ENCODE peak calls at places on chromosome 4, in seven cellular contexts. R is GM12892, K is SK-N-SH, U is GM12878, Y is HepG2, B is H1, X is K562. T is an unnamed sample.

GRCh38 chr4:151376540-151376939 is 32.4 kb upstream of the FHIP1A start:
- DNase-seq in R (no peak), U (no peak), B (no peak), Y (no peak), X (no peak), K (no peak), T (no peak)

GRCh38 chr4:141636077-141636770 is at the start of gene IL15:
- DNase-seq in U (no peak), R (peak; percentile 74), Y (peak; percentile 16), X (peak; percentile 4), B (peak; percentile 79), K (peak; percentile 70), T (peak; percentile 63)

GRCh38 chr4:2363056-2363719 is 55.3 kb downstream of the ZFYVE28 start:
- DNase-seq in R (no peak), K (no peak), U (no peak), X (peak; percentile 20), B (no peak), Y (peak; percentile 36), T (no peak)

GRCh38 chr4:138202686-138203085 is 39.5 kb downstream of the SLC7A11 start:
- DNase-seq in Y (no peak), X (no peak), K (no peak), R (no peak), U (no peak), B (no peak), T (no peak)

GRCh38 chr4:125306112-125306511 is 8.6 kb upstream of the FAT4 start:
- DNase-seq in R (no peak), B (no peak), X (no peak), U (no peak), Y (no peak), K (no peak), T (no peak)

GRCh38 chr4:122764071-122764807 is 31.7 kb downstream of the BBS12 start:
- DNase-seq in U (no peak), B (no peak), R (no peak), X (no peak), K (no peak), Y (no peak), T (no peak)

GRCh38 chr4:161208564-161208963 is 955.2 kb downstream of the FSTL5 start:
- DNase-seq in X (no peak), U (no peak), R (no peak), Y (no peak), B (no peak), K (peak; percentile 18), T (no peak)

GRCh38 chr4:20252656-20253271 is 1.1 kb downstream of the SLIT2 start:
- DNase-seq in Y (no peak), K (peak; percentile 55), X (no peak), B (peak; percentile 66), R (no peak), U (no peak), T (peak; percentile 8)

GRCh38 chr4:46648088-46648744 is 258.3 kb upstream of the GABRA2 start:
- DNase-seq in U (no peak), X (peak; percentile 18), Y (peak; percentile 37), B (peak; percentile 51), K (peak; percentile 26), R (no peak), T (peak; percentile 1)

GRCh38 chr4:73341454-73341853 is 62.6 kb upstream of the ALB start:
- DNase-seq in U (peak; percentile 16), R (peak; percentile 2), Y (peak; percentile 85), B (peak; percentile 53), K (peak; percentile 11), X (peak; percentile 67), T (peak; percentile 5)

GRCh38 chr4:874971-875817 is 49.3 kb upstream of the CPLX1 start:
- DNase-seq in U (no peak), Y (peak; percentile 72), K (no peak), R (no peak), X (no peak), B (no peak), T (no peak)

GRCh38 chr4:108619372-108620100 is 840 bp upstream of the RPL34 start:
- DNase-seq in Y (no peak), U (no peak), K (no peak), X (peak; percentile 68), B (no peak), R (no peak), T (no peak)

GRCh38 chr4:128163177-128164117 is 102.3 kb downstream of the LARP1B start:
- DNase-seq in B (no peak), Y (peak; percentile 66), U (no peak), R (no peak), X (no peak), K (no peak), T (no peak)

GRCh38 chr4:161320377-161320776 is 843.4 kb downstream of the FSTL5 start:
- DNase-seq in U (no peak), Y (peak; percentile 48), K (peak; percentile 2), X (peak; percentile 5), B (no peak), R (no peak), T (no peak)

GRCh38 chr4:98778206-98778605 is 119.8 kb upstream of the TSPAN5 start:
- DNase-seq in X (no peak), U (no peak), Y (peak; percentile 87), B (no peak), R (no peak), K (no peak), T (no peak)

GRCh38 chr4:185880571-185880970 is 68.6 kb upstream of the SORBS2 start:
- DNase-seq in Y (peak; percentile 33), K (no peak), U (no peak), B (no peak), R (no peak), X (no peak), T (no peak)

GRCh38 chr4:79823148-79823763 is 249.8 kb downstream of the ANTXR2 start:
- DNase-seq in X (no peak), B (no peak), U (no peak), Y (no peak), K (no peak), R (no peak), T (no peak)
- TF ChIP-seq POLR2AphosphoS5 in X (no peak), B (no peak), U (no peak), Y (no peak), K (no peak), R (no peak), T (no peak)

GRCh38 chr4:184263461-184263860 is 45.8 kb upstream of the ENPP6 start:
- DNase-seq in U (no peak), B (no peak), R (no peak), K (no peak), X (no peak), Y (no peak), T (no peak)

GRCh38 chr4:184265566-184266351 is 48.1 kb upstream of the ENPP6 start:
- DNase-seq in K (no peak), U (no peak), R (no peak), X (peak; percentile 64), Y (no peak), B (peak; percentile 40), T (no peak)

GRCh38 chr4:184262901-184263300 is 45.2 kb upstream of the ENPP6 start:
- DNase-seq in B (peak; percentile 8), U (no peak), X (no peak), K (no peak), Y (no peak), R (no peak), T (no peak)

GRCh38 chr4:184261246-184261645 is 43.6 kb upstream of the ENPP6 start:
- DNase-seq in K (no peak), B (no peak), R (no peak), U (no peak), Y (no peak), X (no peak), T (no peak)

GRCh38 chr4:184263910-184264732 is 46.4 kb upstream of the ENPP6 start:
- DNase-seq in R (no peak), B (peak; percentile 94), K (peak; percentile 81), Y (peak; percentile 87), X (peak; percentile 95), U (no peak), T (no peak)
- TF ChIP-seq TAF1 in R (no peak), B (no peak), K (no peak), Y (no peak), X (no peak), U (peak; percentile 30), T (no peak)

GRCh38 chr4:104815593-104816156 is 321.0 kb upstream of the CXXC4 start:
- DNase-seq in R (no peak), K (no peak), U (peak; percentile 25), X (no peak), Y (no peak), B (no peak), T (no peak)
- TF ChIP-seq POLR2AphosphoS5 in R (no peak), K (no peak), U (no peak), X (no peak), Y (no peak), B (no peak), T (no peak)

GRCh38 chr4:25892796-25893195 is 21.2 kb upstream of the SMIM20 start:
- DNase-seq in K (no peak), X (no peak), U (no peak), R (no peak), Y (no peak), B (no peak), T (no peak)
- TF ChIP-seq TAF1 in K (no peak), X (no peak), U (no peak), R (no peak), Y (no peak), B (no peak), T (no peak)

DNA sequence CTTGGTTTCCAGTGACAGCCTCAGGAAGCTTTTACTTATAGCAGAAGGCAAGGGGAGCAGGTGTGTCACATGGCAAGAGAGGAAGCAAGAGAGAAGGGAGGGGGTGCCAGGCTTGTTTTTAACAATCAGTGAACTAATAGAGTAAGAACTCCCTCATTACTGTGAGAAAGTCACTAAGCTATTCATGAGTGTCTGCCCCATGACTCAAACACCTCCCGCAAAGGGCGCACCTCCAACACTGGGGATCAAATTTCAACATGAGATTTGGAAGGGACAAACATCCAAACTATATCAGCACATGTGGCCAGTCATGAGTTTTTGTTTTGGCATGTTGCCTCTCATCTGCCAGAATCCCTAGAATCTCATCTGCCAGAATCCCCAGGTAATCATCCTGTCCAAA is 183.5 kb upstream of the C1QTNF7 start:
- DNase-seq in K (no peak), B (no peak), Y (no peak), U (no peak), X (no peak), R (no peak), T (no peak)
- TF ChIP-seq POLR2AphosphoS5 in K (no peak), B (no peak), Y (no peak), U (no peak), X (no peak), R (no peak), T (no peak)

GRCh38 chr4:39044947-39045734 is 12.9 kb upstream of the TMEM156 start:
- DNase-seq in U (no peak), K (peak; percentile 82), B (peak; percentile 65), R (peak; percentile 41), Y (no peak), X (peak; percentile 76), T (no peak)
- TF ChIP-seq TAF1 in U (no peak), K (no peak), B (peak; percentile 19), R (no peak), Y (no peak), X (peak; percentile 10), T (no peak)